ENCODE peak calls at places on chromosome 18, in six cellular contexts. Z, H, W, J, A and F are unnamed samples.
A peak's percentile ranks its signal among the peaks of the same experiment; 100 is the strongest.

GRCh38 chr18:8688857-8689256 is 16.5 kb upstream of the MTCL1 start:
- DNase-seq in A (no peak), H (no peak), J (no peak), W (no peak), Z (no peak), F (no peak)

GRCh38 chr18:13181765-13182164 is 36.8 kb upstream of the LDLRAD4 start:
- DNase-seq in H (no peak), W (no peak), Z (no peak), A (no peak), J (peak; percentile 42), F (no peak)

GRCh38 chr18:9092665-9093064 is 9.8 kb upstream of the NDUFV2 start:
- DNase-seq in A (peak; percentile 39), Z (no peak), W (no peak), J (no peak), H (no peak), F (no peak)

GRCh38 chr18:13137041-13137938 is 81.3 kb upstream of the LDLRAD4 start:
- DNase-seq in H (peak; percentile 30), W (no peak), A (no peak), Z (no peak), J (no peak), F (no peak)

GRCh38 chr18:25650201-25650941 is 298.4 kb upstream of the ZNF521 start:
- DNase-seq in J (no peak), Z (no peak), W (no peak), A (peak; percentile 97), H (no peak), F (no peak)

GRCh38 chr18:8229786-8230185 is 379.5 kb upstream of the RAB12 start:
- DNase-seq in A (no peak), J (no peak), W (no peak), H (no peak), Z (no peak), F (no peak)

GRCh38 chr18:41870817-41871216 is 84.2 kb upstream of the PIK3C3 start:
- DNase-seq in W (no peak), A (peak; percentile 39), J (no peak), H (no peak), Z (no peak), F (no peak)

GRCh38 chr18:78925557-78926242 is 53.9 kb upstream of the SALL3 start:
- DNase-seq in Z (no peak), J (no peak), H (no peak), W (no peak), A (no peak), F (no peak)

GRCh38 chr18:23135679-23136325 is 517 bp downstream of the CABLES1 start:
- DNase-seq in Z (no peak), A (no peak), W (peak; percentile 90), H (peak; percentile 37), J (peak; percentile 44), F (peak; percentile 57)

GRCh38 chr18:58176915-58177717 is 133.1 kb downstream of the NEDD4L start:
- DNase-seq in J (no peak), W (no peak), Z (no peak), H (no peak), A (peak; percentile 94), F (no peak)

GRCh38 chr18:9746958-9747357 is 38.9 kb downstream of the RAB31 start:
- DNase-seq in Z (no peak), A (no peak), J (no peak), H (no peak), W (no peak), F (no peak)

GRCh38 chr18:49723648-49724180 is 89.6 kb downstream of the ACAA2 start:
- DNase-seq in J (peak; percentile 95), H (no peak), A (peak; percentile 30), W (no peak), Z (no peak), F (peak; percentile 9)

GRCh38 chr18:75958683-75959082 is 531.2 kb upstream of the SMIM21 start:
- DNase-seq in H (no peak), Z (no peak), W (no peak), A (no peak), J (peak; percentile 17), F (no peak)

GRCh38 chr18:79578396-79579260 is 101.0 kb upstream of the CTDP1 start:
- DNase-seq in W (no peak), J (no peak), Z (no peak), A (no peak), H (no peak), F (no peak)

GRCh38 chr18:74895686-74896085 is 298.0 kb downstream of the ZNF407 start:
- DNase-seq in H (no peak), Z (no peak), A (peak; percentile 48), J (no peak), W (no peak), F (no peak)

GRCh38 chr18:55386545-55386944 is 201.4 kb downstream of the TCF4 start:
- DNase-seq in A (no peak), W (no peak), J (peak; percentile 31), H (no peak), Z (no peak), F (no peak)

GRCh38 chr18:13258792-13259385 is 40.3 kb downstream of the LDLRAD4 start:
- DNase-seq in Z (no peak), A (no peak), J (no peak), W (no peak), H (no peak), F (no peak)

GRCh38 chr18:78757014-78757413 is 222.6 kb upstream of the SALL3 start:
- DNase-seq in H (no peak), A (no peak), W (no peak), Z (no peak), J (no peak), F (no peak)

GRCh38 chr18:63236990-63237389 is 82.6 kb downstream of the BCL2 start:
- DNase-seq in W (no peak), Z (no peak), A (peak; percentile 21), J (no peak), H (no peak), F (no peak)

GRCh38 chr18:67104700-67105284 is 411.7 kb downstream of the DSEL start:
- DNase-seq in A (peak; percentile 77), J (peak; percentile 89), Z (no peak), W (peak; percentile 67), H (peak; percentile 28), F (peak; percentile 77)

GRCh38 chr18:68024716-68025115 is 508.2 kb upstream of the DSEL start:
- DNase-seq in A (peak; percentile 66), H (no peak), W (no peak), J (no peak), Z (no peak), F (no peak)

GRCh38 chr18:58813090-58813489 is 51.6 kb upstream of the ZNF532 start:
- DNase-seq in W (no peak), A (no peak), H (no peak), J (no peak), Z (no peak), F (no peak)

GRCh38 chr18:11946756-11947155 is 34.6 kb upstream of the IMPA2 start:
- DNase-seq in Z (no peak), A (peak; percentile 73), W (no peak), J (peak; percentile 57), H (no peak), F (no peak)

GRCh38 chr18:48933578-48934399 is 17.0 kb downstream of the SMAD7 start:
- DNase-seq in A (no peak), H (no peak), W (no peak), J (no peak), Z (no peak), F (no peak)

GRCh38 chr18:46767217-46767616 is 10.4 kb upstream of the ST8SIA5 start:
- DNase-seq in H (no peak), W (no peak), Z (no peak), A (no peak), J (peak; percentile 26), F (no peak)

GRCh38 chr18:9681217-9681616 is 26.9 kb upstream of the RAB31 start:
- DNase-seq in A (no peak), W (no peak), J (no peak), H (no peak), Z (no peak), F (no peak)

GRCh38 chr18:52462853-52463252 is 122.9 kb downstream of the DCC start:
- DNase-seq in W (no peak), Z (no peak), H (no peak), A (no peak), J (no peak), F (no peak)

GRCh38 chr18:79853303-79853992 is 55.7 kb downstream of the KCNG2 start:
- DNase-seq in J (no peak), H (peak; percentile 6), W (no peak), A (no peak), Z (no peak), F (no peak)

GRCh38 chr18:12031836-12032235 is 50.5 kb downstream of the IMPA2 start:
- DNase-seq in W (no peak), Z (no peak), A (peak; percentile 92), H (no peak), J (no peak), F (no peak)

GRCh38 chr18:78729099-78729467 is 250.5 kb upstream of the SALL3 start:
- DNase-seq in Z (no peak), H (no peak), A (no peak), J (no peak), W (no peak), F (no peak)

GRCh38 chr18:12409466-12409865 is 1.7 kb downstream of the PRELID3A start:
- DNase-seq in W (peak; percentile 49), J (peak; percentile 29), A (no peak), Z (no peak), H (no peak), F (no peak)

GRCh38 chr18:26461405-26461804 is 86.9 kb downstream of the KCTD1 start:
- DNase-seq in W (no peak), J (no peak), A (no peak), H (no peak), Z (no peak), F (no peak)